ENCODE peak calls at places on chromosomes 12 and 14, in four cellular contexts. L is IMR-90, H is endothelial cell of umbilical vein, B is keratinocyte. K is an unnamed sample. For H3K9me1, the result is how much of the 10 kb centered on the place peaks cover.

GRCh38 chr14:23562822-23563472 is 4.6 kb downstream of the AP1G2 start:
- DNase-seq in L (peak), B (no peak), H (peak), K (peak)

GRCh38 chr12:29783773-29784666 is at the start of gene TMTC1:
- DNase-seq in L (peak), H (peak), B (no peak), K (no peak)

GRCh38 chr14:66405158-66405557 is 81.0 kb upstream of the CCDC196 start:
- DNase-seq in L (peak), H (no peak), B (no peak), K (no peak)

GRCh38 chr14:21978184-21978998 is 304.8 kb upstream of the OR4E1 start:
- DNase-seq in H (peak), B (no peak), L (peak), K (peak)

GRCh38 chr14:49581209-49581960 is 4.8 kb downstream of the RPS29 start:
- DNase-seq in L (no peak), H (no peak), B (no peak), K (no peak)

GRCh38 chr12:124558298-124558697 is 9.1 kb downstream of the NCOR2 start:
- DNase-seq in H (no peak), B (no peak), L (no peak), K (no peak)

GRCh38 chr12:49331360-49332222 is 5.4 kb downstream of the C1QL4 start:
- DNase-seq in L (peak), B (no peak), H (peak), K (peak)

GRCh38 chr12:26058308-26058707 is 66.5 kb downstream of the BHLHE41 start:
- DNase-seq in B (no peak), H (no peak), L (no peak), K (peak)

GRCh38 chr12:69648476-69648875 is 37.8 kb upstream of the LRRC10 start:
- DNase-seq in H (no peak), L (peak), B (no peak), K (no peak)

DNA sequence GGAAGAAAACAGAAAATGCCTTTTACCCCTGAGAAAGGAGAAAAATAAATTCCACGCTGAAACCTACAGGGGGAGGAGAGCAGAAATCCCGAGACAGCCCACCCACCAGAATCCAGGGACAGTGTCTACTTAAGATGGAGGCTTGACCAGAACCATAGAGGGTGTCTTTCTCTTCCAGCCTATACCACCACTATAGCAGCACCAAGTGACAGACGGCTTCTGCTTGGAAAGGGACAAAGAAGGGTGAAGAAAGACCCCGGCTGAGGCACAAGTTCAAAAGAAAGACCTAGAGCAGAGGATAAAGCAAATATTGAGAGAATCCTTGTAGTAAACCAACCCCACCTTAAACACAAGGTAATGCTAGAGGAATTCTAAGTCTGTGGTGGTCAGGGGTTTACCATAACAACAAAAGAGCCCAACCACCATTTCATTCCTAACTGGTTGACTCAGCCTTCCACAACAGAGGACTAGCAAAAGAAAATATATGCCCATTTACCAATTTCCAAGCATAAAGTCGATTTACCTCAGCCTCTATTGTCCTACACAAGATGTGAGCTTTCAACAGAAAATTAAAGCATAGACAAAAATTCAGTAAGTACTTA is 105.3 kb upstream of the FOXG1 start:
- DNase-seq in B (peak), H (no peak), L (peak), K (no peak)
- H3K9me1 ChIP-seq in B (under half), H (under half), L (under half), K (under half)

DNA sequence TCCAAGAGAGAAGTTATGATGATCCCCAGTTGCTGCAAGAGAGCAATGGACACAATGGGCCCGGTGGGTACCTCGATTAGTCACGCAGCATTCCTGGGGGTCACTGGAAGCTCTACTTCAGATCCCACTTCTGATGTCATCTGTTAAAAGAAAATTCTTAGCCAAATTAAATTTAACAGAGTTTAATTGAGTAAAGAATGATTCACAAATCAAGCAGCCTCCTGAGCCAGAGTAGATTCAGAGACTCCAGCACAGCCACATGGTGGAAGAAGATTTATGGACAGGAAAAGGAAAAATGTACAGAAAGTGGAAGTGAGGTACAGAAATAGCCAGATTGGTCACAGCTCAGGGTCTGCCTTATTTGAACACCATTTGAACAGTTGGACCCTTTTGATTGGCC is 107.5 kb downstream of the SPTSSA start:
- DNase-seq in L (no peak), H (no peak), B (no peak), K (no peak)
- H3K9me1 ChIP-seq in L (under half), H (under half), B (under half), K (under half)

DNA sequence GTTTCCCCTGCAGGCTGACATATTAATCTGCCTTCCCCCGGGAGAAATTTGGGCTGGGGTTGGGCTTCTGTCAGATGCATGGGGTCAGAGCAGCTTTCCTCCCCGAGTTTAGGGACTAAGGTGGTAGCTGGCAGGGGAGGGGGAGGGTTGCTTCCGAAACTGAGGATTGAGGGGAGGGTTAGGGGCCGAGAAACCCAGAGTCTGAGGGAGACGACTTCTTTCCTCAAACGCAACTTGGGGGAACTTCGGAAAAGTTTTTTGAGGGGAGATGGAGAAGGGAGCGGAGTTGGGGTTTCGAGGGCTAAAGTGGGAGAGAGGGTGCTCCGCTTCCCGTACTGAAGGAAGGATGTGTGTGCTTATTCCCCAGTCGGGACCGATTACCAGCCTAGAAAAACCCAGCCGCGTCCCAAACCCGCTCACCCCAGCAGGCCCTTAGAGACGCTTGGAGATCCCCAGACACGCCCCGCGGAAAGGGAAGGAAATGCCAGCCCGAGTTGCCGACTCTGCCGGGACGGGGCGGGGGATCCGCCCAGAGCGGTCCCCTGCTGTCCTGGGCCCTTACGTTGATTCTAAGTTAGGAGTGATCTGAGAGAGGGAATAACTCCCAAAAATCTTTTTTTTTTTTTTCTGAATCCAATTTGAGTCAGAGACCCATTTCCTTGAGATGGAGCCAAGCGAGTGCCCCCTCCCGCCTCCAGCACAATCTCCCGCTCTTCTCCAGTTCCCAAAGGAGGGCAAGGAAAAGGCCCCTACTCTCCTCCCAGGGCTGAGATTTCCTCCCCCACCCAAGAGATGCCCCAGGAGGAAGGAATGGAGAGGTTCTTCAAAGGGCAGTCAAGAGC is 61.9 kb downstream of the SMUG1 start:
- DNase-seq in L (no peak), H (no peak), B (no peak), K (no peak)
- H3K9me1 ChIP-seq in L (under half), H (under half), B (under half), K (under half)

DNA sequence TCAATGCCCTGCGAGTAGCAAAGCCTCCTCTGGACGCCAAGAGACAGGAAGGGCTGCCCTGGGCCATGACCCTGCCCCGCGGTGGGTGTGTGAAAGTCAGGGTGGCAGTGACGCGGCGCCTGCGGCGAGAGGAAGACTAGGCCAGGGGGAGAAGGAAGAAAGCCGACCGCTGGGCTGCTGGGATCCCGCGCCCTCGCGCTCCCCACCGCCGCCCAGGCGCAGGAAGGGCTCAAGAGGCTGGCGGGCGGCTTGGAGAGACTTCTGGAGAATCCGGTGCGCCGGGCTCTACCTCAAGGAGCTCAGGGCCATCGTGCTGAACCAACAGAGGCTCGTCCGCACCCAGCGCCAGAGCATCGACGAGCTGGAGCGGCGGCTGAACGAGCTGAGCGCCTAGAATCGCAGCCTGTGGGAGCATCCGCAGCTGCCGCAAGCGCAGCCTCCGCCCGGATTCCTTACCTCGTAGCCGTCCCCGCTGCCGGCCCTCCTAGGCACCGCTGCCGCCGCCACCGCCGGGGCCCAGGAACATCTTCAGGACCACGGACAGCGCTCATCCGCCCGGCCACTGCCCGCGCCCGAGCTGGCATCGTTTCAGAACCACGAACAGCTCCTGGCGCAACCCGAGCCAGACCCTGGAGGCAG is 105.0 kb upstream of the PRB2 start:
- DNase-seq in L (peak), B (peak), H (peak), K (peak)
- H3K9me1 ChIP-seq in L (under half), B (under half), H (under half), K (under half)

GRCh38 chr12:569803-570236 is 93.4 kb downstream of the NINJ2 start:
- DNase-seq in L (peak), H (peak), B (no peak), K (peak)
- H3K9me1 ChIP-seq in L (under half), H (under half), B (under half), K (under half)